ENCODE peak calls at places on chromosome 10, in nine cellular contexts. N is IMR-90, D is tibial nerve, J is HepG2, Y is H54, T is sigmoid colon, M is transverse colon, C is GM12891, R is prostate gland. B is an unnamed sample.

GRCh38 chr10:102139281-102140110 is 6.7 kb downstream of the PPRC1 start:
- DNase-seq in D (no peak), T (no peak), C (no peak), M (no peak), R (no peak), N (no peak), J (no peak), Y (no peak), B (no peak)

GRCh38 chr10:119161680-119162079 is 3.8 kb downstream of the SFXN4 start:
- DNase-seq in C (no peak), R (no peak), N (peak), Y (peak), J (no peak), T (peak), M (no peak), D (no peak), B (no peak)

GRCh38 chr10:63819753-63820347 is 298.6 kb downstream of the REEP3 start:
- DNase-seq in C (no peak), Y (peak), M (peak), D (peak), T (peak), N (peak), R (peak), J (peak), B (no peak)

GRCh38 chr10:86678999-86679792 is 10.9 kb downstream of the LDB3 start:
- DNase-seq in N (no peak), J (no peak), D (peak), T (no peak), C (no peak), R (no peak), M (peak), Y (no peak), B (no peak)

GRCh38 chr10:30935078-30935477 is 96.6 kb downstream of the ZNF438 start:
- DNase-seq in T (no peak), C (no peak), M (no peak), N (no peak), R (no peak), Y (no peak), J (no peak), D (no peak), B (no peak)

GRCh38 chr10:84563355-84563754 is 235.0 kb downstream of the CCSER2 start:
- DNase-seq in D (no peak), J (no peak), C (no peak), N (no peak), T (no peak), M (no peak), Y (no peak), R (no peak), B (no peak)

GRCh38 chr10:86259901-86260562 is 106.6 kb downstream of the GRID1 start:
- DNase-seq in Y (no peak), R (no peak), M (no peak), D (no peak), C (no peak), N (no peak), T (no peak), J (no peak), B (no peak)

GRCh38 chr10:49398000-49398861 is 2.3 kb upstream of the DRGX start:
- DNase-seq in Y (no peak), T (no peak), N (peak), M (peak), C (peak), R (no peak), D (peak), J (no peak), B (peak)

GRCh38 chr10:28823501-28824075 is 146.3 kb downstream of the BAMBI start:
- DNase-seq in M (no peak), C (no peak), R (no peak), T (no peak), Y (no peak), N (no peak), D (no peak), J (no peak), B (no peak)

GRCh38 chr10:93464826-93465388 is 17.2 kb downstream of the MYOF start:
- DNase-seq in D (no peak), T (no peak), C (no peak), N (no peak), J (no peak), M (no peak), R (no peak), Y (no peak), B (no peak)

GRCh38 chr10:84076540-84077195 is 62.6 kb upstream of the GHITM start:
- DNase-seq in N (peak), D (no peak), T (no peak), Y (peak), C (peak), J (peak), R (no peak), M (no peak), B (no peak)

GRCh38 chr10:62959553-62959952 is 143.4 kb upstream of the EGR2 start:
- DNase-seq in J (no peak), D (no peak), T (no peak), N (no peak), C (no peak), M (no peak), Y (no peak), R (no peak), B (no peak)

GRCh38 chr10:47440207-47440606 is 43.7 kb downstream of the ANXA8 start:
- DNase-seq in T (no peak), Y (no peak), C (no peak), R (no peak), N (no peak), M (no peak), D (no peak), J (no peak), B (no peak)

GRCh38 chr10:99827906-99828305 is 45.5 kb downstream of the ABCC2 start:
- DNase-seq in D (no peak), J (no peak), C (no peak), T (no peak), R (no peak), Y (no peak), N (peak), M (no peak), B (no peak)

GRCh38 chr10:75972494-75973276 is 541.3 kb downstream of the LRMDA start:
- DNase-seq in M (no peak), J (no peak), T (peak), D (peak), R (no peak), N (peak), C (no peak), Y (no peak), B (no peak)

GRCh38 chr10:93471110-93471651 is 11.0 kb downstream of the MYOF start:
- DNase-seq in C (no peak), J (peak), Y (no peak), R (peak), M (no peak), D (no peak), N (peak), T (peak), B (no peak)

GRCh38 chr10:77653210-77653609 is 15.6 kb upstream of the KCNMA1 start:
- DNase-seq in J (no peak), M (no peak), D (no peak), R (no peak), T (no peak), N (no peak), C (no peak), Y (no peak), B (no peak)

GRCh38 chr10:128274938-128275337 is 148.7 kb upstream of the MKI67 start:
- DNase-seq in Y (no peak), C (no peak), M (no peak), D (peak), J (no peak), N (no peak), R (no peak), T (no peak), B (no peak)

GRCh38 chr10:50992972-50993766 is 81.1 kb upstream of the PRKG1 start:
- DNase-seq in M (no peak), D (no peak), N (peak), R (no peak), C (no peak), T (no peak), J (no peak), Y (no peak), B (no peak)

GRCh38 chr10:129950651-129951050 is 13.4 kb downstream of the EBF3 start:
- DNase-seq in R (no peak), N (peak), J (no peak), T (no peak), C (no peak), Y (no peak), D (no peak), M (no peak), B (no peak)

GRCh38 chr10:45374451-45375052 is 536 bp downstream of the ALOX5 start:
- DNase-seq in Y (peak), T (no peak), R (no peak), J (no peak), M (no peak), D (no peak), C (no peak), N (no peak), B (no peak)

GRCh38 chr10:48608279-48608681 is 3.4 kb upstream of the ARHGAP22 start:
- DNase-seq in N (no peak), M (peak), C (peak), D (no peak), R (no peak), Y (peak), J (peak), T (no peak), B (peak)

GRCh38 chr10:15053061-15053460 is 9.3 kb downstream of the OLAH start:
- DNase-seq in Y (no peak), M (no peak), C (no peak), J (no peak), N (no peak), R (no peak), D (no peak), T (no peak), B (no peak)

GRCh38 chr10:15478429-15478828 is 107.3 kb upstream of the FAM171A1 start:
- DNase-seq in R (no peak), C (no peak), T (no peak), N (no peak), J (no peak), Y (no peak), D (no peak), M (no peak), B (no peak)

GRCh38 chr10:44387853-44388251 is 3.0 kb upstream of the CXCL12 start:
- DNase-seq in T (peak), J (no peak), M (no peak), D (no peak), N (no peak), Y (no peak), C (no peak), R (no peak), B (no peak)

GRCh38 chr10:118594392-118595063 is 920 bp downstream of the PRLHR start:
- DNase-seq in J (no peak), M (no peak), C (no peak), D (peak), Y (no peak), T (no peak), N (peak), R (no peak), B (peak)

GRCh38 chr10:47379901-47380300 is 4.2 kb downstream of the ZNF488 start:
- DNase-seq in T (peak), M (no peak), J (no peak), C (no peak), R (no peak), D (no peak), N (no peak), Y (no peak), B (no peak)

DNA sequence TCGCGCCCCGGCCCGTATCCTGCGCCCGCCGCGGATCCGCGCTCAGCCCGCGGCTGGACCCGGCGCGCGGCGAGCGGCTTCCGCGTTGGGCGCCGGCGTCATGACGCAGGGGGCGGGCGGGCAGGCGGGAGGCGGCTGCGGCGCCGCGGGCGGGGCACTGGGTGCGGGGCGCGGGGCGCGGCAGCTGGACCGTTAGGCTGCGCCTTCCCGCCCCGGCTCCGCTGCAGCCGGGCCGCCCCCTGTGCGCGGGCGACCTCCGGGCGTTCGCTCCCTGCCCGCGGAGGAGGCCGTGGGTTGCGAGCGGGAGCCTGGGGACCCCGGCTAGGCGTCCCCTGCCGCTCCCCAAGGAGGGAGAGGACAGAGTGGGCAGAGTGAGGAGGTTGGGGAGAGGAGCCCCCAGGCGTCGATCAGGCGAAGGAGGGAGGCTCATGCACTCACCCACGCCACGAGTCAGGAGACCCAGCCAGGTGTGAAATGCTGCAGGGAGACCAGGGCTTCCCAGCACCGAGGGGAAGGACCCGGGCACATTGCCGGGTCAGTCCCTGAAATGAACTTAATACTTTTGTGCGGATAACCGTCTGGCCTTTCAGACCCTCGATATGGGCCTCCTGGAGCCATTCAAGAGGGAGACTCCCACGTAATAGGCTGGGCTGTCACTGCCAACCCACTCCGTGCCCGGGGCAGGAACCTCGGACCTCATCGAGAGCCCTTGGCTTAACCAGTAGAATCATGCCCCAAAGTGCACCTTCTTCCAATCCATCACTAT is at the start of gene PIP4K2A:
- DNase-seq in T (peak), R (peak), Y (peak), M (peak), C (peak), D (peak), N (peak), J (peak), B (peak)
- TF ChIP-seq POLR2A in T (no peak), R (no peak), Y (peak), M (no peak), C (no peak), D (peak), N (no peak), J (peak), B (peak)

DNA sequence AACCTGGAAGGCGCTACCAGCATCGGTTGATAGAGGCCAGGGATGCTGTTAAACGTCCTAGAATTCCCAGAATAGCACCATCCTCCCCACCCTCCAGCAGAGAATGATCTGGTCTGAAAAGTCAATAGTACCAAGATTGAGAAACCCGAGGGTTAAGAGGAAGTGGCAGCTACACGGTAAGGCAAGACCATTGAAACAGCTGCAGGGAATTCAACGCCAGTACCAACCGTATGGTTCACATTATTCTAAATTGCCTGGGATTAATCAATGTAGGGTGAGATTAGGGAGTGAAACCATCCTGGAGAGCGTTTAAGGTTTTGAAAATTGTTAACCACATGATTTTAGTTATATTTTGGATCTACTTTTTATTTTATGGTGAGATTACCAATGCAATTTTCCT is 352.2 kb downstream of the PRPF18 start:
- DNase-seq in T (no peak), R (no peak), C (no peak), Y (no peak), M (no peak), J (no peak), N (no peak), D (no peak), B (no peak)
- TF ChIP-seq POLR2A in T (no peak), R (no peak), C (no peak), Y (no peak), M (no peak), J (no peak), N (no peak), D (no peak), B (no peak)

DNA sequence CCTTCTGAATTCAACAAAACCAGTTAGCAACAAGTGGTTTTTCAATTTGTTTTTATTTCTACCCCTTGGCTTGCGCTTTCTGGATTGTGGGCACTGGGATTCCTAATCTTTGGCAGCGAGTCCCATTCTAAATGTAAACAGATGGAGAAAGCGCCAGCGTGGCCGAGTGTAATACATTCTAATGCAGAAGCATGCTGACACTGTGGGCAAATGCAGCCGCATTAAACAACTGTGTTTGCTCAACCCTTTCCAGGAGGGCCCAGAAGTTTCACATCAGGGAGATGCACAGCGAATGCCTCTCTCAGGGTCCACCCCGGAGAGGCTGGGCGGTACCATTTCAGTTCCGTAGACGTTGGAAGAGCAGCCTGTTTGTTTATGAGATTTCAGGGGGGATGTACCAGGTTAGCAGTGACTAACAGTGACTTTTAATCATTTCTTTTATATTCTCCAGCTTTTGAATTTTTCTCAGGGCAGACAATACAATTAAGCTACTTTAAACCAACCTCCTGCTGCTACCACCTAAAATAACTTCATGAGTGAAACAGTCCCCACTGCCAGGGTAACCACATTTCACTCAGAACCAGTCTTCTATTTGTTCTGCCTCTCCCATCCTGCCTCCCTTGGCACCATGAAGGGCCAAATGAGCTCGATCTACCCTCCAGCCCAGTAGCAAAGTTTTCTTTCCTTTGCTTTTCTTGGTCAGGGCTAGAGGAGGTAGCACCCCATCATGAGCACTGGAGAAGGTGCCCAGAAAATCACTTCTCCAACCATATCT is 164.2 kb upstream of the ITGB1 start:
- DNase-seq in T (no peak), J (no peak), C (no peak), R (peak), N (peak), D (no peak), Y (no peak), M (no peak), B (no peak)
- TF ChIP-seq POLR2A in T (no peak), J (no peak), C (no peak), R (no peak), N (no peak), D (no peak), Y (no peak), M (no peak), B (no peak)

GRCh38 chr10:24118246-24118645 is 90.7 kb upstream of the KIAA1217 start:
- DNase-seq in J (no peak), Y (no peak), R (no peak), M (no peak), C (no peak), T (no peak), N (no peak), D (no peak), B (no peak)
- TF ChIP-seq POLR2A in J (no peak), Y (no peak), R (no peak), M (no peak), C (no peak), T (no peak), N (no peak), D (no peak), B (no peak)

DNA sequence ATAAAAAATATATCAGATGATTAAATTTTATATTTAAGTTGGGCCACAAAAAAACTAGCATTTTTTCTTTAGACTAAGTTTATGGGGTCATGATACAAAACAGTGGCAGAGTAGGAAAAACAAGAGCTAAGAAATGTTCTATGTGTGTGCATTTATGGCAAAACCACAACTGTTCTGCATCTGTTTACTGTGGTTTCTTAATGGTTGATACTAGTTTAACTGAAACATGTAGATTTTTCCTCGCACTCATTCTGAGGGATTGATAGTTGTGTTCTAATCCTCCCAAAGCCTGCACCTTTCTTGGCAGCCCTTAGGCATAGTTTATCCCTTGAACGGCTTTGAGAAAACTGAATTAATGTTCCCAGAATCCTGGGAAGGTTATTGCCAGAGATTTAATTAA is 66.6 kb upstream of the PHYHIPL start:
- DNase-seq in Y (no peak), T (no peak), M (no peak), D (no peak), J (no peak), R (no peak), C (no peak), N (no peak), B (no peak)
- TF ChIP-seq POLR2A in Y (no peak), T (no peak), M (no peak), D (no peak), J (no peak), R (no peak), C (no peak), N (no peak), B (no peak)

DNA sequence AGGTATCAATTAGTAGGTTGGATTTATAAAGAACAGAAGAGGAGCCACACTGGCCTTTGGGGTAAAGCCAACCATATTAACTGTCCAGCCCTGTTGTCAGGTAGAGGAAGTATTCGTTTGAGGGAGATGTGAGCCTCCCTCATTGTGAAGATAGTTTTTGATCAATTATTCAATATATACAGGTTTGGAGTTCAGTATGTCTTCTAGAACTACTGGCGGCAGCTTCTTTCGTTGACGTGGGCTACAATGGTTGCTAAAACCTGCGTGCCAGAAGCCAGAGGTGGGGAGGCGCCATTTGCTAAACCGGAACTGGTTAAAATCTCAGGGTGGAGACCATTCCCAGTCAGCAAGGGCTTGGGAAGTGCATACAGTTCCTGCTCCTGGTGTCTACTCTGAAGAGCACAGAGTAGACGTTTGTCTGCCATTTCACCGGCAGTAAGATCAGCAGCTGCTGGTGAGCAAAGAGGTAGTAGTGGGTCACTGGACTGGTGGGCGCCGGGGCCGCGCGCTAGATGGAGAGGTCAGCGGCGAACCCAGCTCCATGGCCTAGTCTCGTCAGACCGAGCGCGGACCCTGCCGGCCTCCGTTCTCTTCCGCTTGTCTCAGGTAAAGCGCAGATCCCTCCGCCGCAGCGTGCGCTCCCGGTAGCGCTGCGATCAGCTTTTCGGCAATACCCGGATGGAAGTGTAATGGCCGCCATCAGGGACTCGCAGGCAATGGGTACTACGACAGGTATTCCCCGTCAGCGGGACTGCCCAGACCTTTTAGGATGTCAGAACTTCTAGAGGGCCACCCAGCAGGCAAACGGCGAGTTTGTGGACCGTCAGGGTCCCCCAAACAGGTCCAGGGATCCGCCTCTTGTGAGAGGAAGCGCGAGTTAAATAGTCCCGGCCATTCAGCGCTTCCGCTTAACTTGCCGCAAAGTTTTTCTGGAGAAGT is at the start of gene ZNF518A:
- DNase-seq in C (peak), D (peak), Y (peak), R (peak), J (peak), T (peak), N (peak), M (peak), B (peak)
- TF ChIP-seq POLR2A in C (peak), D (no peak), Y (peak), R (no peak), J (peak), T (no peak), N (peak), M (peak), B (peak)

B was measured in GM12892.